ENCODE peak calls at places on chromosomes 3 and 15, in eight cellular contexts. M is colonic mucosa; H is hypothalamus; N is stimulated activated CD4-positive, alpha-beta T cell treated with anti-CD3 and anti-CD28 coated beads, TNF-alpha, amount 100 ng/mL, for 4 hours; F is NCI-H1092 treated with DMSO at 0.1 percent for 48 hours; I is GM23248; V is mucosa of descending colon; P is NCI-H226. C is an unnamed sample.

GRCh38 chr3:194384569-194385001 is 14.5 kb downstream of the GP5 start:
- DNase-seq in N (no peak), I (no peak), F (no peak), M (peak), V (no peak), H (no peak), P (no peak), C (no peak)

GRCh38 chr15:70301396-70301795 is 203.7 kb upstream of the TLE3 start:
- DNase-seq in H (no peak), F (no peak), P (no peak), V (no peak), N (no peak), M (no peak), I (no peak), C (peak)

GRCh38 chr3:167861649-167862048 is 126.1 kb downstream of the SERPINI1 start:
- DNase-seq in M (no peak), H (no peak), P (no peak), F (no peak), N (no peak), I (peak), V (no peak), C (no peak)

GRCh38 chr3:188176476-188176875 is 22.5 kb downstream of the LPP start:
- DNase-seq in F (no peak), M (no peak), P (no peak), N (no peak), H (no peak), I (no peak), V (no peak), C (no peak)

GRCh38 chr3:5301671-5302297 is 114.3 kb downstream of the EDEM1 start:
- DNase-seq in P (no peak), N (no peak), M (no peak), F (no peak), H (no peak), V (no peak), I (peak), C (no peak)

GRCh38 chr15:50055333-50056278 is 63.4 kb downstream of the ATP8B4 start:
- DNase-seq in N (no peak), F (no peak), P (peak), V (no peak), H (no peak), M (no peak), I (peak), C (no peak)

GRCh38 chr3:150703756-150704344 is at the start of gene ERICH6:
- DNase-seq in N (peak), M (peak), I (peak), V (peak), P (peak), F (peak), H (peak), C (peak)

GRCh38 chr3:196044513-196044912 is 37.4 kb downstream of the TFRC start:
- DNase-seq in F (no peak), I (no peak), P (no peak), V (no peak), M (no peak), H (no peak), N (no peak), C (no peak)

GRCh38 chr3:193872265-193872753 is 263.6 kb upstream of the HES1 start:
- DNase-seq in M (peak), I (peak), H (no peak), F (no peak), P (peak), N (no peak), V (peak), C (peak)

GRCh38 chr3:79847928-79848327 is 80.1 kb upstream of the ROBO1 start:
- DNase-seq in V (no peak), N (no peak), H (no peak), P (no peak), M (no peak), I (no peak), F (no peak), C (no peak)

GRCh38 chr3:182058488-182058887 is 346.8 kb downstream of the SOX2 start:
- DNase-seq in V (no peak), I (no peak), H (no peak), N (no peak), P (no peak), M (no peak), F (no peak), C (peak)

GRCh38 chr3:22392859-22393258 is 641.8 kb upstream of the ZNF385D start:
- DNase-seq in N (no peak), P (no peak), V (no peak), M (no peak), I (no peak), F (no peak), H (no peak), C (no peak)

GRCh38 chr3:158845748-158846350 is 44.0 kb downstream of the MFSD1 start:
- DNase-seq in P (peak), H (no peak), I (peak), F (peak), N (no peak), M (peak), V (no peak), C (no peak)